ENCODE peak calls at places on chromosomes 4 and X, in five cellular contexts. B is endodermal cell, R is MM.1S, G is lower leg skin, U is ascending aorta. E is an unnamed sample.
A peak's percentile ranks its signal among the peaks of the same experiment; 100 is the strongest.

GRCh38 chrX:118802857-118803256 is 20.8 kb upstream of the ZCCHC12 start:
- DNase-seq in B (no peak), R (no peak), G (peak; percentile 22), U (no peak), E (no peak)

GRCh38 chrX:16869393-16870094 is 618 bp downstream of the RBBP7 start:
- DNase-seq in B (peak; percentile 83), R (peak; percentile 54), G (peak; percentile 13), U (no peak), E (peak; percentile 69)

GRCh38 chr4:127370495-127371069 is 262.2 kb upstream of the INTU start:
- DNase-seq in B (no peak), R (no peak), G (no peak), U (no peak), E (no peak)

GRCh38 chrX:119755981-119756533 is 2.3 kb upstream of the SOWAHD start:
- DNase-seq in B (no peak), R (peak; percentile 91), G (no peak), U (no peak), E (peak; percentile 75)

GRCh38 chrX:3175659-3176438 is 134.6 kb downstream of the ARSF start:
- DNase-seq in B (no peak), R (no peak), G (no peak), U (no peak), E (no peak)

GRCh38 chr4:61992351-61992750 is 792.2 kb downstream of the ADGRL3 start:
- DNase-seq in B (no peak), R (no peak), G (no peak), U (no peak), E (no peak)

GRCh38 chrX:10819973-10820372 is 199.6 kb upstream of the MID1 start:
- DNase-seq in B (no peak), R (no peak), G (no peak), U (no peak), E (no peak)

GRCh38 chrX:71935542-71935941 is 24.9 kb downstream of the NHSL2 start:
- DNase-seq in B (peak; percentile 67), R (no peak), G (peak; percentile 14), U (no peak), E (no peak)

GRCh38 chrX:40244980-40245379 is 147.2 kb upstream of the BCOR start:
- DNase-seq in B (no peak), R (no peak), G (no peak), U (no peak), E (no peak)

GRCh38 chr4:1855334-1856070 is 454 bp downstream of the LETM1 start:
- DNase-seq in B (peak; percentile 59), R (peak; percentile 16), G (no peak), U (no peak), E (peak; percentile 49)

GRCh38 chrX:110045421-110045820 is 42.5 kb downstream of the TMEM164 start:
- DNase-seq in B (no peak), R (no peak), G (no peak), U (no peak), E (no peak)

GRCh38 chrX:110045988-110046387 is 43.1 kb downstream of the TMEM164 start:
- DNase-seq in B (no peak), R (no peak), G (no peak), U (no peak), E (no peak)

GRCh38 chrX:110046971-110047370 is 44.1 kb downstream of the TMEM164 start:
- DNase-seq in B (no peak), R (no peak), G (no peak), U (no peak), E (no peak)

GRCh38 chrX:110042521-110042920 is 39.6 kb downstream of the TMEM164 start:
- DNase-seq in B (no peak), R (no peak), G (no peak), U (no peak), E (no peak)

GRCh38 chrX:110044531-110045249 is 41.8 kb downstream of the TMEM164 start:
- DNase-seq in B (no peak), R (no peak), G (no peak), U (no peak), E (no peak)
- TF ChIP-seq CTCF in B (no peak), R (no peak), G (no peak), U (no peak), E (no peak)

DNA sequence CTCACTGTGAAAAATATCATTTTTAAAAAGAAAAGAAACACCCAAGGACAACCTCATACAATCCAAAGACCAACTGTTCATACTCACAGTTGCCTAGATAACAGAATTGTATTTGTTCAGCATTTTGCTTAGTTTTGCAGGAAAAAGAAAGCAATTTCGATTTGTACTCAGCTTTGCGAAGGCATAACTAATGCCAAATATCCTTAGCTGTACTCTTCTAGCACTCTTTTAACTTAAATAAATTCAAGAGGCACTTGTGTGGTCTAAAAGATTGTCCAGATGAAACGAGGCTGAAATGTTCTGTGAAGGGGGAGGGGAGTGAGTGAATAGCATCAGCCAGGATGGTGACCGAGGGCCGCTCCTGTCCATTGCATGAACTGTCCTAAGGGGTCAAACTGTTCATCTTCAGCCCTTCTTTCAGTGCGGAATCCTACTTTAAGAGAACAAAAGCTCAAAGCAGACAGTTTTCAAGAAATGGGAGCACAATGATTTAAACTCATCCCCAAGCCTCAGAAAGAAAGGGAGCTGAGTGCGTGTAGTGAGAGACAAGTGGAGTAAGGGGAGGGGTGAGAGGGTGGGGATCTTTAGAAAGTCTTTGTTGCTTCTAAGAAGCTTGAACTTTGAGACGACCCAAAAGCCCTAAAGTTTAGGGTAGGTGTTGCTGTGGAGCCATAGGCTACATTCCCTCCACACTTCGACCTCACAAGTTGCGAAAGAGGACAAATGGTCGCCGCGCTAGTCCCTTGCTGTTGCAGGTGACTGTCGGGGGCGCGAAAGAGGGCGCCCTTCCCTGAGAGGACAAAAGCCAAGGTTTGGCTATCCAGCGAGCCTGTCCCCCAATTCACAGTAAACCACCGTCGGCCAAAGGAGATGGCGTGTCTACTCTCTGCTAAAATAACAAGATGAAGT is 4.0 kb upstream of the NEUROG2 start:
- DNase-seq in B (peak; percentile 88), R (no peak), G (no peak), U (no peak), E (peak; percentile 36)
- TF ChIP-seq CTCF in B (peak; percentile 72), R (no peak), G (no peak), U (no peak), E (peak; percentile 61)

GRCh38 chr4:115906428-115906827 is 793.0 kb upstream of the NDST4 start:
- DNase-seq in B (no peak), R (no peak), G (no peak), U (no peak), E (no peak)
- TF ChIP-seq CTCF in B (peak; percentile 59), R (no peak), G (no peak), U (no peak), E (no peak)

DNA sequence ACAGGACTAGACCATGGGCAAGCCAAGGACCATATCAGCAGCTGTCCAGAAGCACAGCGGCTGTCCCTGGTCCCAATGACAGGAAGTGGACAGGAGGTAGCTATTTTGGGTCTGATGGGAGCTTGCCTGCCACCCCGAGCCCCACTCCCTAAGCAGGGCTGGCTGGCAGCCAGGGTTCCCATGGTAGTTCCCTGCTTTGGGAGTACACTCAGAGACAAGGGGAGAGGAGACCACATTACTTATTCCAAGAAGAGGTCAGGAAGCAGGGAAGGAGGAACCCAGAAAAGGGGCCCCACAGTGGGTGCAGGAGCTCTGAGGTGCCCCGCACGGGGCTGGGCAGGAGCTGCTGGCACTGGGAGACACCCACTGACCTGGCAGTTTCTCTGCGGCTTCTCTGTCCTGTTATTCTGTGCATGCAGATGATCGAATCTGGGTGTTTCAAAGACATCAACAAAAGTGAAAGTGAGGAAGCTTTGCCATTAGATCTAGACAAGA is 36.3 kb downstream of the HTT-AS start:
- DNase-seq in B (no peak), R (peak; percentile 23), G (no peak), U (peak; percentile 69), E (peak; percentile 33)
- TF ChIP-seq CTCF in B (no peak), R (no peak), G (no peak), U (no peak), E (no peak)

DNA sequence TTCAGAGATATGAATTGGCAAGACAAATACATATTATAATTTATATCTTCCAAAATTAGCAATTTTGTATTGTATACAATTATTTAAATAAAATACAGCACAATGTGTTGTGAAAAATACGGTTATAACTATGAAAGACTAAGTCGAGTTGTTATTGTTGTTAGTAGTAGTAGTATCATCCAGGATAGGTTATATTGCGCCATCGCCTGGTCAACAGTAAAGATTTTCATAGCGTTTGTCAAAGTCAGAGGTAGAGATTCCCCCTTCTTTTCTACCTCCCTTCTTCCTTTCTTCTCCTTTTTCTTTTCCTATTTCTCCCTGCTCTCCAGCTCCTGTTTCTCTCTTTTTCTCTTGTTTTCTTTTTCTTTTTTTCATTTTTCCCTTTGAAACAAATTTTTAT is 499.1 kb upstream of the EPHA5 start:
- DNase-seq in B (peak; percentile 67), R (no peak), G (no peak), U (no peak), E (no peak)
- TF ChIP-seq CTCF in B (peak; percentile 78), R (no peak), G (no peak), U (no peak), E (no peak)

DNA sequence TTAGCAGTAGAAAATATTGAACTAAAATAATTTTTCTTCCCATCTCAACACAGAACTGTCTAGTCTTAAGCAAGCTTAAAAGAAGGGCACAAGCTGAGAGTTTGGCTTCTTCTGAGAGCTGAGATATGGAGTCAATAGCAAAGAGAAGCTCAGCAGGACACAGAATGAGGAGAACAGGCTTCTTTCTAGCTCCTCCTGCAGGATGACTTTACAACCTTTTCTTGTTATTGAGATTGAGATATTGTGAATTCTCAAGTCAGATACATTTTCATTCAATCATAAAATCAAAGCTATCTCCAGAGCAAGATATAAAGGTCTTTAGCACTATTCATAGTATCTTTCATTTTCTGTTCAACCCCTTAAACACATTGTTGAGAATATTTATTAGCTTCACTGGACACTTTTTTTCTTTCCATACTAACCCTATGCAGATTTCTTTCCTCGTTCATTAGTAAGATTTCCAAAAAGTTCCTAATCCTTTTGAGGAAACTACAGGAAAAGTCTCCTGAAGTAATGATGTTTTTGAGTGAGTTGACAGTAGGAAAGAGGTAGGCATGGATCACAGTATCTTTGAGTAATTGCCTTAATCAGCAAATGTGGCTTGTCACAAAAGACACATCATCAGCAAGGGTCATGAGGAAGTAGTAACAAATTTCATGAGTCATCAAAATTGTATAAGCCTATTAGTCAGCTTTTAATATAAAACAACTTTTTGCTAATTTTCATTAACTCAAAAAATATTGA is 17.8 kb upstream of the CXCL3 start:
- DNase-seq in B (no peak), R (no peak), G (no peak), U (no peak), E (no peak)
- TF ChIP-seq CTCF in B (peak; percentile 52), R (no peak), G (no peak), U (no peak), E (no peak)

DNA sequence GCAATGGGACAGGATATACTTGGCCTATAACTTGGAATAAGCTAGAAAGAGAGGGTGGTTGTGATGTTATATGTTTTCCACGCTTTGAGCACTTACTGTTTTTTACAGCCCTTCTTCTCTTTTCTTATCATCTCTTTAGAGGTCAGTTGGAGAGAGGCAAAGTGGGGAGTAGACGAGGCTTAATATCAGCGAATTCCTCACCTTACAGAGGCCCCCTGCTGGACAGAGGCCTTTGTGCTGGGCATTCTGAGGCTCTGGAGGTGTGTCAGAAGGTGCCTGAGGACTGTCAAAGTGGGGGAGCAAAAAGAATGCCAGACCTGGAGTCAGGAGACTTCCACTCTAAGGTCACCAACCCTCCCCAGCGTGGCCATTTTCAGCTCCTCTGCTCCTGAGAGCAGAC is 42.5 kb downstream of the MAMLD1 start:
- DNase-seq in B (peak; percentile 68), R (no peak), G (no peak), U (no peak), E (no peak)
- TF ChIP-seq CTCF in B (peak; percentile 63), R (no peak), G (no peak), U (no peak), E (no peak)

E was measured in GM20000.